ENCODE peak calls at places on chromosomes 3 and 15, in four cellular contexts. D is pancreas, S is adrenal gland, P is neural progenitor cell. E is an unnamed sample.

GRCh38 chr3:72375237-72376154 is 472.7 kb downstream of the SHQ1 start:
- DNase-seq in D (no peak), S (no peak), P (no peak), E (no peak)

GRCh38 chr15:63041982-63042878 is at the start of gene TPM1:
- DNase-seq in D (peak; percentile 90), S (peak; percentile 59), P (peak; percentile 95), E (no peak)

GRCh38 chr3:80350771-80351170 is 583.0 kb upstream of the ROBO1 start:
- DNase-seq in D (no peak), S (no peak), P (no peak), E (no peak)

GRCh38 chr3:172692751-172693310 is 18.0 kb downstream of the NCEH1 start:
- DNase-seq in D (no peak), S (no peak), P (no peak), E (no peak)

GRCh38 chr3:100057716-100058575 is 56.4 kb downstream of the FILIP1L start:
- DNase-seq in D (no peak), S (no peak), P (no peak), E (no peak)

GRCh38 chr3:31579828-31580227 is 47.1 kb downstream of the STT3B start:
- DNase-seq in D (no peak), S (no peak), P (no peak), E (no peak)

GRCh38 chr3:190265795-190266194 is 56.5 kb downstream of the CLDN1 start:
- DNase-seq in D (no peak), S (no peak), P (no peak), E (no peak)

GRCh38 chr3:36890261-36890660 is 54.6 kb downstream of the TRANK1 start:
- DNase-seq in D (no peak), S (no peak), P (peak; percentile 28), E (no peak)

GRCh38 chr3:23283625-23284024 is 80.5 kb downstream of the UBE2E2 start:
- DNase-seq in D (no peak), S (no peak), P (no peak), E (no peak)

GRCh38 chr3:179318876-179319275 is 4.0 kb upstream of the ZNF639 start:
- DNase-seq in D (no peak), S (no peak), P (no peak), E (no peak)

GRCh38 chr15:51163843-51164242 is 69.1 kb upstream of the TNFAIP8L3 start:
- DNase-seq in D (no peak), S (no peak), P (no peak), E (no peak)

GRCh38 chr3:177347611-177348010 is 150.3 kb upstream of the TBL1XR1 start:
- DNase-seq in D (no peak), S (no peak), P (no peak), E (no peak)

GRCh38 chr3:128408693-128409620 is 57.7 kb downstream of the DNAJB8 start:
- DNase-seq in D (peak; percentile 73), S (peak; percentile 41), P (no peak), E (no peak)

GRCh38 chr3:64295594-64295993 is 70.3 kb upstream of the PRICKLE2 start:
- DNase-seq in D (no peak), S (peak; percentile 66), P (no peak), E (no peak)

GRCh38 chr3:38210141-38210757 is 44.9 kb downstream of the OXSR1 start:
- DNase-seq in D (no peak), S (no peak), P (no peak), E (no peak)

GRCh38 chr3:127787556-127787955 is 34.8 kb downstream of the MGLL start:
- DNase-seq in D (no peak), S (no peak), P (no peak), E (no peak)

GRCh38 chr3:81497565-81497964 is 263.9 kb downstream of the GBE1 start:
- DNase-seq in D (no peak), S (no peak), P (no peak), E (no peak)

GRCh38 chr3:119831022-119831421 is 49.1 kb downstream of the NR1I2 start:
- DNase-seq in D (no peak), S (no peak), P (no peak), E (no peak)

GRCh38 chr15:67090297-67091072 is 25.1 kb downstream of the SMAD3 start:
- DNase-seq in D (no peak), S (no peak), P (no peak), E (no peak)

GRCh38 chr15:67089218-67090193 is 24.1 kb downstream of the SMAD3 start:
- DNase-seq in D (no peak), S (no peak), P (no peak), E (no peak)

GRCh38 chr15:67091966-67092677 is 26.7 kb downstream of the SMAD3 start:
- DNase-seq in D (no peak), S (no peak), P (peak; percentile 50), E (no peak)

GRCh38 chr15:67092726-67093125 is 27.3 kb downstream of the SMAD3 start:
- DNase-seq in D (no peak), S (no peak), P (no peak), E (no peak)

DNA sequence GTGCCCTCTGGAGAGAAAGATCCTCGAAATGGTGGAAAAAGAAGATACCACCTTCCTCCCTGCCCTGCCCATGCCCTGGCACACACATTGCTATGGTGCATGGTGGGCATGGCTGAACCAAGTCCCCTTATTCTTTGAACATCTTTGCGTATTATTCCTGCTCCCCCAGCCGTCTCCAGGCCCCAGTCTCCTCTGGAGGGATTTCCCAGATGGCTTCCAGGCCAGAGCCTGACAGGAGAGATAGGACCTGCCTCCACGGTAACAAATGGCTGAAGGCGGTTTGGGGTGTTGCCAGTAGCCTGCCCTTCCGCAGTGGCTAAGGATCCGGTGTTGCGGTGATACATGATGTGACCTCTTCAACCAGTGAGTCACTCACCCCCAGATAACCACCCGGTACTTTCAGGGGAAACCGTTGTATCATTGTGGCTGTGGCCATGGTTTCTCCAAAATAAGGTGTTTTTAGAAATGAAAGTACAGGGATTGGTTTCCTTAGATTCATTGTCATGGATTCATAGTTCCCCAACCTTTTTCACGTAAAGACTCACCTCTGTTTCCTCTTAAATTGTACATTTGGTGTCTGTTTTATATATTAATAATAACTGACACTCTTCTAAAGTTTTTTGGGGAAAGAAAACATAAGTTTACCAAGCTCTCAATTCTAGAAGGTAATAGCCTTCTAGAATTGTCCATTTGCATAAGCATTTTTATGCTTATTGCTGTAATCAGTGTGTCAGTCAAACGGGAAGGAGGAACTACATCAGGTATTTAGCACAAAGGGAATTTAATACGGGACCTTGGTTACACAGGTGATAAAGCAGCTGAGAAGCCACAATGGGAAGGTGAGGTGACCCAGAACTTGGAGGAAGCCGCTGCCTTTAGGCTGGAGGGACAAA is 25.9 kb downstream of the SMAD3 start:
- DNase-seq in D (peak; percentile 68), S (peak; percentile 95), P (no peak), E (peak; percentile 79)
- H3K4me1 ChIP-seq in D (peaks cover 43% of the 10 kb centered on the region), S (peaks cover 11% of the 10 kb centered on the region), P (peaks cover 57% of the 10 kb centered on the region), E (peaks cover 66% of the 10 kb centered on the region)

GRCh38 chr3:44969170-44969569 is 6.8 kb downstream of the ZDHHC3 start:
- DNase-seq in D (no peak), S (no peak), P (no peak), E (no peak)
- H3K27ac ChIP-seq in D (no peak overlapping the region), S (no peak overlapping the region), P (no peak overlapping the region), E (no peak overlapping the region)

DNA sequence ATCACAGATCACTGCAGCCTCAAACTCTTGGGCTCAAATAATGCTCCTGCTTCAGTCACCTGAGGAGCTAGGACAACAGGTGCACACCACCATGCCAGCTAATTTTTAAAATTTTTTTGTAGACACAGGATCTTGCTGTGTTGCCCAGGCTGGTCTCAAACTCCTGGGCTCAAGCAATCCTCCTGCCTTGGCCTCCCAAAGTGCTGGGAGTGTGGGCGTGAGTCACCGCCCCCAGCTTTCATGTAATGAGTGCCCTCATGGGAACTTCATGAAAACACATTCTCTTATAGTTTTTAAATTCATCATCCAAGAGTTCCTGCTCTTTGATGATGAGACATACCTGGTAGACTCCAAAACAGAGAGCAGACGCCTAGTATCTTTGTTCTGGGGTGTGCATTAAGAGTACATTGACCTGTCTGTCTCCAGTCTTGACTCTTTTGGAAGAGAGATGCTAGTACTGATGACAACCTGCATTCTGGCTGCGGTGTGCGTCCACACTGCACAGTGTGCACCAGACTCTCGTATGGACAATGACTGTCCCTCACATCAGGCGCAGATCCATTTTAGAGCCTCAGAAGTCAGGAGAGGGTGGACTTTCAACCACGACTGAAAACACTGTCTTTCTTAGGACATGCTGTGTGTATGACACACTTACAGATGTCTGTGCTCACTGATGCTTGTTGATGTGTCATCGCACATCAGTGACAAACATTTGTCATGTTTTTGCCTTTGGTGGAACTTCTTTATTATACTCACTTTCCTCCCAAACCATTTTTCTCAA is 2.0 kb downstream of the NRROS start:
- DNase-seq in D (peak; percentile 16), S (no peak), P (no peak), E (peak; percentile 20)
- H3K4me1 ChIP-seq in D (no peaks in the 10 kb centered on the region), S (no peaks in the 10 kb centered on the region), P (peaks cover 15% of the 10 kb centered on the region), E (peaks cover 45% of the 10 kb centered on the region)

GRCh38 chr15:90264649-90265048 is 823 bp upstream of the NGRN start:
- DNase-seq in D (no peak), S (peak; percentile 42), P (no peak), E (peak; percentile 11)
- H3K27ac ChIP-seq in D (peak overlapping the region; percentile 94), S (peak overlapping the region; percentile 95), P (no peak overlapping the region), E (peak overlapping the region; percentile 96)

GRCh38 chr15:47708595-47708994 is 8.7 kb upstream of the SEMA6D start:
- DNase-seq in D (no peak), S (no peak), P (no peak), E (no peak)

GRCh38 chr15:47711654-47712053 is 5.7 kb upstream of the SEMA6D start:
- DNase-seq in D (no peak), S (no peak), P (peak; percentile 50), E (no peak)

GRCh38 chr15:47705601-47706000 is 11.7 kb upstream of the SEMA6D start:
- DNase-seq in D (no peak), S (no peak), P (no peak), E (no peak)

GRCh38 chr15:47708116-47708515 is 9.2 kb upstream of the SEMA6D start:
- DNase-seq in D (no peak), S (no peak), P (no peak), E (no peak)
- H3K4me1 ChIP-seq in D (no peaks in the 10 kb centered on the region), S (no peaks in the 10 kb centered on the region), P (peaks cover 12% of the 10 kb centered on the region), E (no peaks in the 10 kb centered on the region)

GRCh38 chr3:131846296-131846924 is 188.4 kb downstream of the CPNE4 start:
- DNase-seq in D (no peak), S (no peak), P (no peak), E (no peak)
- H3K27ac ChIP-seq in D (no peak overlapping the region), S (no peak overlapping the region), P (no peak overlapping the region), E (no peak overlapping the region)

GRCh38 chr3:125042725-125043406 is 12.9 kb downstream of the HEG1 start:
- DNase-seq in D (no peak), S (peak; percentile 45), P (no peak), E (no peak)
- H3K4me1 ChIP-seq in D (peaks cover 4% of the 10 kb centered on the region), S (peaks cover 17% of the 10 kb centered on the region), P (peaks cover 67% of the 10 kb centered on the region), E (no peaks in the 10 kb centered on the region)

E was measured in effector memory CD4-positive, alpha-beta T cell.